ENCODE peak calls at places on chromosomes 7 and 10, in five cellular contexts. One of them, this sample, is unnamed.

GRCh38 chr10:90089724-90090123 is 388.3 kb downstream of the KIF20B start:
- DNase-seq in pancreas: no peak
- DNase-seq in nephron progenitor cell: no peak
- DNase-seq in GM12865: no peak
- DNase-seq in MM.1S: no peak
- DNase-seq in this sample: no peak

GRCh38 chr7:150992833-150993302 is 2.1 kb downstream of the NOS3 start:
- DNase-seq in pancreas: no peak
- DNase-seq in nephron progenitor cell: peak
- DNase-seq in GM12865: peak
- DNase-seq in MM.1S: no peak
- DNase-seq in this sample: no peak

GRCh38 chr7:139105037-139105382 is 4.5 kb downstream of the ZC3HAV1 start:
- DNase-seq in pancreas: no peak
- DNase-seq in nephron progenitor cell: no peak
- DNase-seq in GM12865: peak
- DNase-seq in MM.1S: peak
- DNase-seq in this sample: no peak

GRCh38 chr10:34813626-34814227 is 1.4 kb downstream of the PARD3 start:
- DNase-seq in pancreas: peak
- DNase-seq in nephron progenitor cell: peak
- DNase-seq in GM12865: no peak
- DNase-seq in MM.1S: no peak
- DNase-seq in this sample: no peak

GRCh38 chr10:86327954-86328705 is 38.5 kb downstream of the GRID1 start:
- DNase-seq in pancreas: no peak
- DNase-seq in nephron progenitor cell: no peak
- DNase-seq in GM12865: no peak
- DNase-seq in MM.1S: no peak
- DNase-seq in this sample: no peak

GRCh38 chr7:154581251-154581890 is 421.6 kb downstream of the PAXIP1 start:
- DNase-seq in pancreas: no peak
- DNase-seq in nephron progenitor cell: no peak
- DNase-seq in GM12865: no peak
- DNase-seq in MM.1S: no peak
- DNase-seq in this sample: no peak

GRCh38 chr10:103145860-103146466 is 47.1 kb downstream of the NT5C2 start:
- DNase-seq in pancreas: peak
- DNase-seq in nephron progenitor cell: no peak
- DNase-seq in GM12865: no peak
- DNase-seq in MM.1S: no peak
- DNase-seq in this sample: no peak

GRCh38 chr7:90982228-90982627 is 282.0 kb upstream of the FZD1 start:
- DNase-seq in pancreas: no peak
- DNase-seq in nephron progenitor cell: no peak
- DNase-seq in GM12865: no peak
- DNase-seq in MM.1S: peak
- DNase-seq in this sample: no peak

GRCh38 chr10:31479752-31480151 is 160.7 kb downstream of the ZEB1 start:
- DNase-seq in pancreas: no peak
- DNase-seq in nephron progenitor cell: no peak
- DNase-seq in GM12865: no peak
- DNase-seq in MM.1S: peak
- DNase-seq in this sample: no peak

GRCh38 chr7:49638166-49638565 is 135.3 kb upstream of the VWC2 start:
- DNase-seq in pancreas: no peak
- DNase-seq in nephron progenitor cell: no peak
- DNase-seq in GM12865: peak
- DNase-seq in MM.1S: no peak
- DNase-seq in this sample: no peak
- TF ChIP-seq CTCF in pancreas: no peak
- TF ChIP-seq CTCF in nephron progenitor cell: no peak
- TF ChIP-seq CTCF in GM12865: peak
- TF ChIP-seq CTCF in MM.1S: no peak
- TF ChIP-seq CTCF in this sample: no peak

GRCh38 chr10:14185501-14186045 is 145.2 kb downstream of the FRMD4A start:
- DNase-seq in pancreas: no peak
- DNase-seq in nephron progenitor cell: peak
- DNase-seq in GM12865: peak
- DNase-seq in MM.1S: peak
- DNase-seq in this sample: peak
- TF ChIP-seq CTCF in pancreas: no peak
- TF ChIP-seq CTCF in nephron progenitor cell: no peak
- TF ChIP-seq CTCF in GM12865: peak
- TF ChIP-seq CTCF in MM.1S: peak
- TF ChIP-seq CTCF in this sample: no peak

DNA sequence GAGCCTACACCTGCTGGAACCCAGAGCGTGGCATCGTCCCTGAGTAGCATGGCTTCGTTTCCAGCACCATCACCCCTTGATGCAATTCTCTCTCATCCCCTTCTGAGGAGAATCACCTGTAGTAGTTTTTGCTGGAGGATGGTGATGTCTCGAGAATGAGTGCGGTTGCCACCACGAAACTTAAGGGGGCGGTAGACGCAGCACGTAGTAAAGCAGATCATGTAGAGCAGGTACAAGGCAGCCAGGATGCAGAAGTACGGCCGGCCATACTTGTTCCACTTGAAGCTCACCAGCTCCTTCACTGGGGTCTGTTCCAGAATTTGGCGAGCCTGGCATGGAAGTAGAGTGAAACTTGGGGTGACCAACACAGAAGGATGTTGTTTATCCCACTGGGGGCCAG is 8.1 kb downstream of the TRPV5 start:
- DNase-seq in pancreas: no peak
- DNase-seq in nephron progenitor cell: no peak
- DNase-seq in GM12865: peak
- DNase-seq in MM.1S: no peak
- DNase-seq in this sample: no peak
- TF ChIP-seq CTCF in pancreas: no peak
- TF ChIP-seq CTCF in nephron progenitor cell: no peak
- TF ChIP-seq CTCF in GM12865: no peak
- TF ChIP-seq CTCF in MM.1S: peak
- TF ChIP-seq CTCF in this sample: no peak

DNA sequence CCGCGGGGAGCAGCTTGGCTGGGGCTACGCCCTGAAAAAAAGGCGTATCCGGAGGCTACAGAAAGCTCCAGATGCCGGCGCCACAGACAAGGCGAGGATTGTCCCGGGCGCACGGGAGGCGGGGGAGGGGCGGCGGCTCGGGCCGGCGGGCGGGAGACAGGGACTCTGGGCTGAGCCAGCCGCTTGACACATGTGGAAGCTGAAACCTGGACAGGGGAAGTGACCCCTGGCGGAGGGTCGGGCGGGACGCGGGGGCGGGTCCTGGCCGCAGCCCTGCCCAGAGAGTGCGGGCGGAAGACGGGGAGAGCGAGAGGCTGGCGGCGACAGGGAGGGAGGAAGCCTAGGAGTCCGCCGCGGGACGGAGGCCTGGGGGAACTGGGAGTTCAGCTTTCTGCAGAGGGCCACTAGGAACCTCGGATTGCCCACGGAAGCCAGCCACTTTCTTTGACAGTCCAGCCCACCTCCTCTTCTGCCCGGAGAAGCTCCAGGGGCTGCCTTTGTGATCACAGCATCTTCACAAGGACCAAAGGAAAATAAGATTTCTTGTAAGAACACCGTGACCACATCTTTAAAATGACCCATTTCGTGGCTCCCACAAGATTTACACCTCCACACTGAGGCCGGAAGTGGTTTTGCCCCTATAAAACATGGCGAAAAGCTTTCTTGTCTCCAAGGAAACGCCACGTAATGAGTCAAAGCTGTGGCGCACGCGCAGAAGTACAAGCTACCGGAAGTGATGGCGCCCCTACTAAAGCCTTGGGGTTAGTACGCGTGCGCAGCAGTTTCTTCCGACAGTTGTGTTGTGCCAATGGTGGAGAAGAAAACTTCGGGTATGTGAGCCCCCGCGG is at the start of the genes PLOD3 and ZNHIT1:
- DNase-seq in pancreas: peak
- DNase-seq in nephron progenitor cell: peak
- DNase-seq in GM12865: peak
- DNase-seq in MM.1S: peak
- DNase-seq in this sample: peak
- TF ChIP-seq CTCF in pancreas: peak
- TF ChIP-seq CTCF in nephron progenitor cell: no peak
- TF ChIP-seq CTCF in GM12865: no peak
- TF ChIP-seq CTCF in MM.1S: no peak
- TF ChIP-seq CTCF in this sample: no peak

GRCh38 chr10:5973069-5973468 is 4.3 kb downstream of the IL15RA start:
- DNase-seq in pancreas: no peak
- DNase-seq in nephron progenitor cell: no peak
- DNase-seq in GM12865: no peak
- DNase-seq in MM.1S: no peak
- DNase-seq in this sample: no peak

GRCh38 chr10:5976689-5977470 is 463 bp downstream of the IL15RA start:
- DNase-seq in pancreas: peak
- DNase-seq in nephron progenitor cell: peak
- DNase-seq in GM12865: peak
- DNase-seq in MM.1S: peak
- DNase-seq in this sample: peak

GRCh38 chr10:5975641-5976473 is 1.5 kb downstream of the IL15RA start:
- DNase-seq in pancreas: no peak
- DNase-seq in nephron progenitor cell: no peak
- DNase-seq in GM12865: peak
- DNase-seq in MM.1S: peak
- DNase-seq in this sample: peak

GRCh38 chr10:5981529-5981928 is 4.2 kb upstream of the IL15RA start:
- DNase-seq in pancreas: no peak
- DNase-seq in nephron progenitor cell: no peak
- DNase-seq in GM12865: no peak
- DNase-seq in MM.1S: no peak
- DNase-seq in this sample: no peak

DNA sequence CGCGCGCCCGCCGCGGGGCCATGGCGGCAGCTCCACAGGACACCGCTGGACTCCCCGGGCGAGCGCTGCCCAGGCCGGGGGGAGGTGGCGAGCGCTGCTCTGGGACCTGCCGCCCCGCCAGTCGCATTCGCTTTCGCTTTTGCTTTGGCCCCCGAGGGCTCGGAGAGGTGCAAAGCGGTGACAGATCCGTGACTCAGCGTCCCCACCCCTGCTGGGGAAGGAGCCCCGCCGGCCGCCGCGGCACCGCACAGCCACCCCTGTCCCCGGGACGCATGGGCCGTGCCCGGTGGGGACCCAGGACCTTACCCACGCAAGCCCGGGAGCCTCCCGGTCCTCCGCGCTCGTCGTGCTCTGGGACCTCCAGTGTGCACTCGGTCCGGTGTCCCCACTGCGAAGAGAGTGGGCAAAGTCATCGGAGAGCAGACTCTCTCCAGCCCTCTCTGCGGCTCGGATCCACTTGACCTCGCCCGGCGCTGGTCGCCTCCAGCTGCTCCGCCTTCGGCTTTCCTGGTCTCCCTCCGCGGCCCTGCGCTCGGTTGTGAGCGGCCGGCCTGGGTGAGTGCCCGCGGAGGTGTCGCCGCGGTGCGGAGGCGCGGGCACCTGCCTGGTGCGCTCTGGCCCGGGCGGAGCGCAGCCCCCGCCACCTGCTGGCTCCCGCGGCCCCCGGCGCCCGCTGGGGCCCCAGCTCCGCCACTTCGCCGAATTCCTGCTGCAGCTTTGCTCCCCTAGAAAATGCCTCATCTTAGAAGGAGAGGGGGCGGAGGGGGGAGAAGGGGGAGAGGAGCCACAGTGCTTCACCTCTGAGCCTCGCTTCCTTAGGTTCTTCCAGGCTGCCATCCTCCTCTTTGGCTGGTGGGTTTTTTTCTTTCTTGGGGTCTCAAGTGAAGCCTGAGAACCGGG is at the start of gene IL15RA:
- DNase-seq in pancreas: peak
- DNase-seq in nephron progenitor cell: peak
- DNase-seq in GM12865: peak
- DNase-seq in MM.1S: peak
- DNase-seq in this sample: peak
- TF ChIP-seq CTCF in pancreas: no peak
- TF ChIP-seq CTCF in nephron progenitor cell: no peak
- TF ChIP-seq CTCF in GM12865: peak
- TF ChIP-seq CTCF in MM.1S: peak
- TF ChIP-seq CTCF in this sample: peak

DNA sequence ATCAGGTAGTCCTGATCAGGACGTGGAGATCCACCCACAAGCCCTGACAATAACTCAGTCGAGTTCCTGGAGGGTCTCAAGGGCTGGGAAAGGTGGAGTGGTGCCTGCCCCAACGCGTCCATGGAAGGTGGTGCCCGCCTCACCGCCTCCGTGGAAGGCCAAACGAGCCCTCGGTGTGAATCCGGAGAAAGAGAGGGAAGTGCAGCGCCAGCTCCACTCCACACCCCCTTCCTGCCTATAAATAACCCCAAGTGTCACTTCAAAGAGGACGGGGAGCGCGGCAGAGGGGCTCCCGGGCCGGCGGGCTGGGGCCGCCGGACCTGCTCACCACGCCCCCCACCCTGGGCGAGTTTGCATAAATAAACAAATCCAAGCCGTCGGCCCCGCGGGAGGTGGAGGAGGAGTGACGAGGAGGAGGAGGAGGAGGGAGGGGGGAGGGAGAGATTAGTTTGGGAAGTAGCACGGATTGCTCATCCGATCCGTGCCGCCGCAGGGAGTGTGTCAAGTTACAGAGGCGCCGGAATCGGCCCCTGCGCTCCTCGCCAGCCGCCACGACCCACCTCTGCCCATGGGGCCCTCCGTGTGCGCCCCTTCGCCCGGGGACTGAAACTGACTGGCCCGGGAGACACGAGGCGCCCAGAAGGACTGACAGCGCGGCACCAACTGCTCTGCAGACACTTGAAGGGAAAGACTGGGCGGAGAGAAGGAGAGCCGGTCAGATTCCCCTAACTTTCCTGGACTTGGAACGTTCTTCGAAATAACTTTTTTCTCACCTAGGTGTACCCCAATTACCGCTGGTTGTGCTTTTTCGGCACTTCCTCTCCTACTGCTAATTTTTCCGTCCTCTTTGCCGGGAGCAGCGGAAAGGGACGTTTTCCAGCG is at the start of gene COL13A1:
- DNase-seq in pancreas: no peak
- DNase-seq in nephron progenitor cell: peak
- DNase-seq in GM12865: no peak
- DNase-seq in MM.1S: no peak
- DNase-seq in this sample: no peak
- TF ChIP-seq CTCF in pancreas: no peak
- TF ChIP-seq CTCF in nephron progenitor cell: no peak
- TF ChIP-seq CTCF in GM12865: no peak
- TF ChIP-seq CTCF in MM.1S: no peak
- TF ChIP-seq CTCF in this sample: no peak

DNA sequence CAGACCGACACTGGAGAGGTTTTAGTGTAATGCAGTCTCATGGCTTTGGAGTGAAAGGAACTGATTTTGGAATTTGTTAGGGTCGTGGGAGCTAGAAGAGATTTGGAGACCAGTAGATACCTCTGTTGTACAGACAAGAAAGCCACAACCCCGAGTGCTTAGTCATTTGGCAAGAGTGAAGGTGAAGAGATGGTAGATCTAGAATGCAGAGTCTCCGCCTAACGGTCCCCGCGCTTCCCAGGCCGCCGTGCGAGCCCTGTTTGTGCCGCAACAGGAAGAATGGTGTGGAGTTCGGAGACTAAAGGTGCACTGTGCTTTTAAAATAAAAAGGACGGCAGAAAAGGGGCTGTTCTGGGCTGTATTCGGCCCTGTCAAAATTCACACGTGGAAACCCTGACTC is 186.7 kb downstream of the ADARB2 start:
- DNase-seq in pancreas: no peak
- DNase-seq in nephron progenitor cell: no peak
- DNase-seq in GM12865: no peak
- DNase-seq in MM.1S: no peak
- DNase-seq in this sample: no peak
- TF ChIP-seq CTCF in pancreas: no peak
- TF ChIP-seq CTCF in nephron progenitor cell: no peak
- TF ChIP-seq CTCF in GM12865: no peak
- TF ChIP-seq CTCF in MM.1S: no peak
- TF ChIP-seq CTCF in this sample: no peak

GRCh38 chr10:77501846-77502251 is 135.8 kb downstream of the KCNMA1 start:
- DNase-seq in pancreas: no peak
- DNase-seq in nephron progenitor cell: no peak
- DNase-seq in GM12865: peak
- DNase-seq in MM.1S: no peak
- DNase-seq in this sample: no peak
- TF ChIP-seq CTCF in pancreas: no peak
- TF ChIP-seq CTCF in nephron progenitor cell: no peak
- TF ChIP-seq CTCF in GM12865: no peak
- TF ChIP-seq CTCF in MM.1S: no peak
- TF ChIP-seq CTCF in this sample: no peak